ENCODE peak calls at places on chromosomes 11 and 22, in six cellular contexts. E is hypothalamus; U is heart left ventricle; W is CD8-positive, alpha-beta memory T cell; B is HT1080; F is HFFc6. Y is an unnamed sample.

GRCh38 chr22:28464179-28464578 is 215.5 kb downstream of the TTC28 start:
- DNase-seq in E (no peak), U (no peak), W (no peak), B (no peak), F (no peak), Y (no peak)

GRCh38 chr11:12547953-12548650 is 126.1 kb upstream of the TEAD1 start:
- DNase-seq in E (no peak), U (peak; percentile 44), W (no peak), B (no peak), F (no peak), Y (no peak)

GRCh38 chr11:62260261-62260953 is 9.6 kb upstream of the SCGB2A2 start:
- DNase-seq in E (no peak), U (no peak), W (no peak), B (no peak), F (no peak), Y (no peak)

GRCh38 chr11:106456651-106457050 is 379.2 kb downstream of the AASDHPPT start:
- DNase-seq in E (no peak), U (no peak), W (no peak), B (peak; percentile 28), F (no peak), Y (no peak)

GRCh38 chr11:17986711-17987220 is 26.1 kb downstream of the SERGEF start:
- DNase-seq in E (no peak), U (no peak), W (no peak), B (no peak), F (no peak), Y (no peak)

GRCh38 chr22:50162391-50162956 is 8.1 kb upstream of the PANX2 start:
- DNase-seq in E (no peak), U (no peak), W (no peak), B (no peak), F (no peak), Y (no peak)

GRCh38 chr22:29625090-29625825 is 21.8 kb downstream of the NF2 start:
- DNase-seq in E (no peak), U (no peak), W (peak; percentile 12), B (peak; percentile 83), F (peak; percentile 85), Y (no peak)

GRCh38 chr22:24026733-24027132 is 15.6 kb downstream of the CABIN1 start:
- DNase-seq in E (no peak), U (no peak), W (no peak), B (no peak), F (no peak), Y (no peak)

GRCh38 chr22:48554893-48555552 is 1272.7 kb downstream of the BRD1 start:
- DNase-seq in E (no peak), U (no peak), W (no peak), B (no peak), F (no peak), Y (no peak)

GRCh38 chr11:92473736-92474135 is 249.1 kb downstream of the FAT3 start:
- DNase-seq in E (no peak), U (no peak), W (no peak), B (peak; percentile 54), F (no peak), Y (no peak)

GRCh38 chr11:94513091-94513490 is 830 bp downstream of the C11orf97 start:
- DNase-seq in E (no peak), U (no peak), W (no peak), B (peak; percentile 48), F (no peak), Y (no peak)

GRCh38 chr22:37167176-37167980 is 17.7 kb upstream of the IL2RB start:
- DNase-seq in E (no peak), U (no peak), W (no peak), B (no peak), F (no peak), Y (no peak)

GRCh38 chr11:17735823-17736772 is 1.5 kb downstream of the KCNC1 start:
- DNase-seq in E (no peak), U (no peak), W (no peak), B (no peak), F (no peak), Y (peak; percentile 11)

GRCh38 chr11:131841028-131841427 is 470.6 kb downstream of the NTM start:
- DNase-seq in E (no peak), U (no peak), W (no peak), B (no peak), F (no peak), Y (no peak)

GRCh38 chr22:43999378-43999777 is 24.7 kb upstream of the PARVB start:
- DNase-seq in E (no peak), U (no peak), W (no peak), B (no peak), F (no peak), Y (no peak)